ENCODE peak calls at places on chromosome X, in seven cellular contexts. One of them, this sample, is unnamed.

GRCh38 chrX:118730500-118731247 is 3.3 kb downstream of the IL13RA1 start:
- DNase-seq in sigmoid colon: no peak
- DNase-seq in astrocyte: peak
- DNase-seq in WERI-Rb-1: no peak
- DNase-seq in osteocyte: no peak
- DNase-seq in heart right ventricle: no peak
- DNase-seq in dorsolateral prefrontal cortex: no peak
- DNase-seq in this sample: no peak

GRCh38 chrX:110228453-110228852 is 89.4 kb downstream of the AMMECR1 start:
- DNase-seq in osteocyte: no peak
- DNase-seq in astrocyte: no peak
- DNase-seq in dorsolateral prefrontal cortex: no peak
- DNase-seq in heart right ventricle: no peak
- DNase-seq in sigmoid colon: no peak
- DNase-seq in WERI-Rb-1: no peak
- DNase-seq in this sample: no peak

GRCh38 chrX:41014776-41015175 is 70.5 kb upstream of the USP9X start:
- DNase-seq in WERI-Rb-1: no peak
- DNase-seq in sigmoid colon: no peak
- DNase-seq in osteocyte: no peak
- DNase-seq in astrocyte: peak
- DNase-seq in dorsolateral prefrontal cortex: no peak
- DNase-seq in heart right ventricle: no peak
- DNase-seq in this sample: no peak

GRCh38 chrX:71671043-71671829 is 3.9 kb downstream of the LOC101059915 start:
- DNase-seq in sigmoid colon: no peak
- DNase-seq in WERI-Rb-1: no peak
- DNase-seq in dorsolateral prefrontal cortex: no peak
- DNase-seq in osteocyte: no peak
- DNase-seq in heart right ventricle: no peak
- DNase-seq in astrocyte: no peak
- DNase-seq in this sample: no peak

GRCh38 chrX:114976321-114976720 is 41.1 kb downstream of the IL13RA2 start:
- DNase-seq in WERI-Rb-1: no peak
- DNase-seq in sigmoid colon: no peak
- DNase-seq in astrocyte: peak
- DNase-seq in heart right ventricle: no peak
- DNase-seq in dorsolateral prefrontal cortex: no peak
- DNase-seq in osteocyte: no peak
- DNase-seq in this sample: no peak

GRCh38 chrX:100411802-100412333 is 1.8 kb upstream of the PCDH19 start:
- DNase-seq in dorsolateral prefrontal cortex: no peak
- DNase-seq in astrocyte: no peak
- DNase-seq in WERI-Rb-1: no peak
- DNase-seq in sigmoid colon: no peak
- DNase-seq in heart right ventricle: no peak
- DNase-seq in osteocyte: no peak
- DNase-seq in this sample: no peak

GRCh38 chrX:40262641-40263560 is 165.1 kb upstream of the BCOR start:
- DNase-seq in heart right ventricle: no peak
- DNase-seq in dorsolateral prefrontal cortex: no peak
- DNase-seq in WERI-Rb-1: no peak
- DNase-seq in osteocyte: no peak
- DNase-seq in sigmoid colon: no peak
- DNase-seq in astrocyte: peak
- DNase-seq in this sample: no peak

GRCh38 chrX:95612350-95612749 is 1072.3 kb upstream of the DIAPH2 start:
- DNase-seq in WERI-Rb-1: no peak
- DNase-seq in osteocyte: no peak
- DNase-seq in astrocyte: no peak
- DNase-seq in sigmoid colon: no peak
- DNase-seq in heart right ventricle: no peak
- DNase-seq in dorsolateral prefrontal cortex: no peak
- DNase-seq in this sample: no peak

GRCh38 chrX:74318672-74319071 is 14.7 kb downstream of the ZCCHC13 start:
- DNase-seq in sigmoid colon: no peak
- DNase-seq in osteocyte: no peak
- DNase-seq in heart right ventricle: no peak
- DNase-seq in WERI-Rb-1: no peak
- DNase-seq in dorsolateral prefrontal cortex: no peak
- DNase-seq in astrocyte: no peak
- DNase-seq in this sample: peak

GRCh38 chrX:641671-642435 is 11.3 kb downstream of the SHOX start:
- DNase-seq in heart right ventricle: no peak
- DNase-seq in sigmoid colon: peak
- DNase-seq in WERI-Rb-1: no peak
- DNase-seq in osteocyte: peak
- DNase-seq in astrocyte: no peak
- DNase-seq in dorsolateral prefrontal cortex: peak
- DNase-seq in this sample: no peak

GRCh38 chrX:63428348-63428747 is 77.2 kb upstream of the SPIN4 start:
- DNase-seq in dorsolateral prefrontal cortex: no peak
- DNase-seq in heart right ventricle: no peak
- DNase-seq in sigmoid colon: no peak
- DNase-seq in osteocyte: no peak
- DNase-seq in astrocyte: peak
- DNase-seq in WERI-Rb-1: no peak
- DNase-seq in this sample: no peak

GRCh38 chrX:19758536-19758935 is 128.9 kb downstream of the SH3KBP1 start:
- DNase-seq in astrocyte: peak
- DNase-seq in dorsolateral prefrontal cortex: no peak
- DNase-seq in osteocyte: no peak
- DNase-seq in WERI-Rb-1: no peak
- DNase-seq in heart right ventricle: no peak
- DNase-seq in sigmoid colon: no peak
- DNase-seq in this sample: no peak

GRCh38 chrX:53279296-53280237 is 1.8 kb downstream of the IQSEC2 start:
- DNase-seq in astrocyte: no peak
- DNase-seq in osteocyte: no peak
- DNase-seq in WERI-Rb-1: no peak
- DNase-seq in dorsolateral prefrontal cortex: no peak
- DNase-seq in heart right ventricle: no peak
- DNase-seq in sigmoid colon: peak
- DNase-seq in this sample: peak

GRCh38 chrX:19990225-19990518 is 689 bp downstream of the BCLAF3 start:
- DNase-seq in WERI-Rb-1: no peak
- DNase-seq in osteocyte: no peak
- DNase-seq in heart right ventricle: no peak
- DNase-seq in dorsolateral prefrontal cortex: no peak
- DNase-seq in astrocyte: no peak
- DNase-seq in sigmoid colon: no peak
- DNase-seq in this sample: peak

GRCh38 chrX:41421071-41421729 is 25.9 kb upstream of the NYX start:
- DNase-seq in astrocyte: no peak
- DNase-seq in heart right ventricle: no peak
- DNase-seq in osteocyte: no peak
- DNase-seq in sigmoid colon: no peak
- DNase-seq in dorsolateral prefrontal cortex: no peak
- DNase-seq in WERI-Rb-1: no peak
- DNase-seq in this sample: no peak

GRCh38 chrX:31366076-31366475 is 294.2 kb upstream of the FTHL17 start:
- DNase-seq in heart right ventricle: no peak
- DNase-seq in astrocyte: peak
- DNase-seq in dorsolateral prefrontal cortex: no peak
- DNase-seq in WERI-Rb-1: no peak
- DNase-seq in sigmoid colon: no peak
- DNase-seq in osteocyte: no peak
- DNase-seq in this sample: no peak

GRCh38 chrX:103686199-103687072 is at the start of gene MORF4L2:
- DNase-seq in osteocyte: peak
- DNase-seq in WERI-Rb-1: peak
- DNase-seq in sigmoid colon: peak
- DNase-seq in dorsolateral prefrontal cortex: peak
- DNase-seq in astrocyte: peak
- DNase-seq in heart right ventricle: peak
- DNase-seq in this sample: peak

GRCh38 chrX:115337735-115338134 is 48.2 kb downstream of the LUZP4 start:
- DNase-seq in heart right ventricle: no peak
- DNase-seq in osteocyte: no peak
- DNase-seq in astrocyte: peak
- DNase-seq in WERI-Rb-1: no peak
- DNase-seq in sigmoid colon: no peak
- DNase-seq in dorsolateral prefrontal cortex: no peak
- DNase-seq in this sample: no peak

GRCh38 chrX:53435997-53436396 is 1.8 kb upstream of the HSD17B10 start:
- DNase-seq in heart right ventricle: peak
- DNase-seq in sigmoid colon: peak
- DNase-seq in WERI-Rb-1: peak
- DNase-seq in osteocyte: no peak
- DNase-seq in dorsolateral prefrontal cortex: peak
- DNase-seq in astrocyte: peak
- DNase-seq in this sample: peak

GRCh38 chrX:70033348-70033747 is 16.4 kb downstream of the AWAT2 start:
- DNase-seq in sigmoid colon: no peak
- DNase-seq in heart right ventricle: peak
- DNase-seq in osteocyte: no peak
- DNase-seq in astrocyte: no peak
- DNase-seq in dorsolateral prefrontal cortex: no peak
- DNase-seq in WERI-Rb-1: peak
- DNase-seq in this sample: peak

GRCh38 chrX:16638533-16638932 is 11.4 kb upstream of the S100G start:
- DNase-seq in sigmoid colon: no peak
- DNase-seq in dorsolateral prefrontal cortex: no peak
- DNase-seq in osteocyte: no peak
- DNase-seq in astrocyte: peak
- DNase-seq in heart right ventricle: no peak
- DNase-seq in WERI-Rb-1: no peak
- DNase-seq in this sample: no peak

GRCh38 chrX:40318076-40318475 is 220.3 kb upstream of the BCOR start:
- DNase-seq in WERI-Rb-1: peak
- DNase-seq in osteocyte: no peak
- DNase-seq in astrocyte: no peak
- DNase-seq in heart right ventricle: no peak
- DNase-seq in dorsolateral prefrontal cortex: no peak
- DNase-seq in sigmoid colon: peak
- DNase-seq in this sample: no peak

GRCh38 chrX:134551365-134552095 is 91.6 kb downstream of the HPRT1 start:
- DNase-seq in osteocyte: no peak
- DNase-seq in WERI-Rb-1: no peak
- DNase-seq in heart right ventricle: no peak
- DNase-seq in dorsolateral prefrontal cortex: no peak
- DNase-seq in sigmoid colon: no peak
- DNase-seq in astrocyte: peak
- DNase-seq in this sample: no peak

GRCh38 chrX:153818571-153819397 is 11.6 kb downstream of the PDZD4 start:
- DNase-seq in astrocyte: no peak
- DNase-seq in WERI-Rb-1: peak
- DNase-seq in dorsolateral prefrontal cortex: no peak
- DNase-seq in heart right ventricle: peak
- DNase-seq in sigmoid colon: no peak
- DNase-seq in osteocyte: peak
- DNase-seq in this sample: no peak

DNA sequence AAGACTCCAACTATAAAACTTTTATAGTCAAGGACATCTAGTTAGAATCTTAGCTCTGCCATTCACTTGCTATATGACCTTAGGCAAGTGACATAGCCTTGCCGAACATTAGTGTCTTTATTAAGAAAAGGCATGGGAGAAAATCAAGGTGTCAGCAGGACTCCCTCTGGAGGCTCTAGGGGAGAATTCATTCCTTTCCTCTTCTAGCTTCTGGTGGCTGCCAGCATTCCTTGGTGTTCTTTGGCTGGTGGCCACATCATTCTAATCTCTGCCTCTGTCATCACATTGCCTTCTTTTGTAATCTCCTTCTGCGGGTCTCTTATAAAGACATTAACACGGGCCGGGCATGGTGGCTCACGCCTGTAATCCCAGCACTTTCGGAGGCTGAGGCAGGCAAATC is 99.8 kb downstream of the PPP1R2C start:
- DNase-seq in astrocyte: no peak
- DNase-seq in sigmoid colon: no peak
- DNase-seq in dorsolateral prefrontal cortex: no peak
- DNase-seq in WERI-Rb-1: peak
- DNase-seq in heart right ventricle: no peak
- DNase-seq in osteocyte: no peak
- DNase-seq in this sample: no peak
- TF ChIP-seq CTCF in astrocyte: no peak
- TF ChIP-seq CTCF in sigmoid colon: no peak
- TF ChIP-seq CTCF in dorsolateral prefrontal cortex: no peak
- TF ChIP-seq CTCF in WERI-Rb-1: peak
- TF ChIP-seq CTCF in heart right ventricle: no peak
- TF ChIP-seq CTCF in osteocyte: no peak
- TF ChIP-seq CTCF in this sample: no peak

GRCh38 chrX:121579016-121579760 is 531.8 kb downstream of the GLUD2 start:
- DNase-seq in astrocyte: no peak
- DNase-seq in WERI-Rb-1: peak
- DNase-seq in osteocyte: no peak
- DNase-seq in sigmoid colon: no peak
- DNase-seq in heart right ventricle: no peak
- DNase-seq in dorsolateral prefrontal cortex: no peak
- DNase-seq in this sample: peak
- TF ChIP-seq CTCF in astrocyte: peak
- TF ChIP-seq CTCF in WERI-Rb-1: peak
- TF ChIP-seq CTCF in osteocyte: peak
- TF ChIP-seq CTCF in sigmoid colon: no peak
- TF ChIP-seq CTCF in heart right ventricle: no peak
- TF ChIP-seq CTCF in dorsolateral prefrontal cortex: peak
- TF ChIP-seq CTCF in this sample: peak

GRCh38 chrX:38172596-38172995 is 48.1 kb downstream of the SRPX start:
- DNase-seq in osteocyte: no peak
- DNase-seq in heart right ventricle: no peak
- DNase-seq in sigmoid colon: no peak
- DNase-seq in WERI-Rb-1: no peak
- DNase-seq in dorsolateral prefrontal cortex: no peak
- DNase-seq in astrocyte: no peak
- DNase-seq in this sample: no peak

GRCh38 chrX:38170556-38170955 is 50.1 kb downstream of the SRPX start:
- DNase-seq in WERI-Rb-1: no peak
- DNase-seq in astrocyte: no peak
- DNase-seq in heart right ventricle: no peak
- DNase-seq in osteocyte: no peak
- DNase-seq in dorsolateral prefrontal cortex: no peak
- DNase-seq in sigmoid colon: no peak
- DNase-seq in this sample: no peak

DNA sequence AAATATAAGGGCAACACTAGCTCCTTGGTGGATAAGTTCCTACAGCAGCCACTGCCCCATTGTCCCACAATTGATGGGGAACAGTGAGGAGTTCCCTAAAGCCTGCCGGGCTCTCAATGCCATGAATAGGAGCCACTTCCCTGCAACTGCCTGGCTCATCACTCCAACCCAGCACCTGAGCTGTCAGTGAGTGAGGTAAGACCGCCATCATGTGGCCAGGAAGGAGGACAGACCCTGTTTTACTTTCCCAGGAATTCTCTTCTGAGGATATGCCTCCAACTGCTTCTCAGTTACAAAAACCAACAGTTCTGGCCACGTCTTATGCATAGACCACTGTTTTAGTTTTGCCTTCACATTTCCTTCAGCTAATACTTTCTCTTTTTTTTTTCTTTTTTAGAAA is 45.5 kb downstream of the SRPX start:
- DNase-seq in sigmoid colon: no peak
- DNase-seq in dorsolateral prefrontal cortex: peak
- DNase-seq in WERI-Rb-1: peak
- DNase-seq in osteocyte: no peak
- DNase-seq in heart right ventricle: no peak
- DNase-seq in astrocyte: peak
- DNase-seq in this sample: peak
- TF ChIP-seq CTCF in sigmoid colon: no peak
- TF ChIP-seq CTCF in dorsolateral prefrontal cortex: peak
- TF ChIP-seq CTCF in WERI-Rb-1: peak
- TF ChIP-seq CTCF in osteocyte: peak
- TF ChIP-seq CTCF in heart right ventricle: no peak
- TF ChIP-seq CTCF in astrocyte: peak
- TF ChIP-seq CTCF in this sample: peak

GRCh38 chrX:81168391-81168790 is 33.3 kb downstream of the HMGN5 start:
- DNase-seq in osteocyte: no peak
- DNase-seq in dorsolateral prefrontal cortex: no peak
- DNase-seq in WERI-Rb-1: no peak
- DNase-seq in sigmoid colon: no peak
- DNase-seq in astrocyte: no peak
- DNase-seq in heart right ventricle: no peak
- DNase-seq in this sample: no peak

GRCh38 chrX:81174286-81174685 is 27.4 kb downstream of the HMGN5 start:
- DNase-seq in astrocyte: peak
- DNase-seq in sigmoid colon: no peak
- DNase-seq in WERI-Rb-1: no peak
- DNase-seq in osteocyte: no peak
- DNase-seq in dorsolateral prefrontal cortex: no peak
- DNase-seq in heart right ventricle: no peak
- DNase-seq in this sample: no peak
- TF ChIP-seq CTCF in astrocyte: no peak
- TF ChIP-seq CTCF in sigmoid colon: no peak
- TF ChIP-seq CTCF in WERI-Rb-1: no peak
- TF ChIP-seq CTCF in osteocyte: peak
- TF ChIP-seq CTCF in dorsolateral prefrontal cortex: peak
- TF ChIP-seq CTCF in heart right ventricle: no peak
- TF ChIP-seq CTCF in this sample: no peak